ENCODE peak calls at places on chromosomes 13 and 19, in six cellular contexts. D, H, X, R, V and N are unnamed samples.

GRCh38 chr13:113787694-113788093 is 28.7 kb downstream of the TMEM255B start:
- DNase-seq in D (no peak), H (no peak), X (no peak), R (no peak), V (no peak), N (no peak)

GRCh38 chr13:93227280-93227905 is 786 bp downstream of the GPC6 start:
- DNase-seq in D (peak; percentile 86), H (peak; percentile 56), X (peak; percentile 68), R (no peak), V (peak; percentile 61), N (no peak)

GRCh38 chr19:34345934-34346333 is 19.1 kb upstream of the GPI start:
- DNase-seq in D (peak; percentile 40), H (peak; percentile 87), X (peak; percentile 86), R (peak; percentile 72), V (peak; percentile 81), N (no peak)

GRCh38 chr19:45097776-45098520 is 5.0 kb downstream of the PPP1R37 start:
- DNase-seq in D (no peak), H (peak; percentile 95), X (peak; percentile 77), R (no peak), V (peak; percentile 51), N (peak; percentile 87)

GRCh38 chr19:19026299-19026971 is 6.9 kb downstream of the SUGP2 start:
- DNase-seq in D (no peak), H (no peak), X (no peak), R (no peak), V (no peak), N (no peak)

GRCh38 chr19:43504426-43505185 is at the start of gene PHLDB3:
- DNase-seq in D (peak; percentile 1), H (no peak), X (peak; percentile 34), R (no peak), V (no peak), N (peak; percentile 88)

GRCh38 chr19:16714702-16715294 is 4.8 kb upstream of the NWD1 start:
- DNase-seq in D (peak; percentile 20), H (peak; percentile 69), X (peak; percentile 45), R (peak; percentile 36), V (no peak), N (no peak)

GRCh38 chr19:10566658-10567410 is 1.0 kb upstream of the KRI1 start:
- DNase-seq in D (no peak), H (no peak), X (no peak), R (peak; percentile 72), V (no peak), N (peak; percentile 84)

GRCh38 chr13:67392014-67392413 is 161.9 kb upstream of the PCDH9 start:
- DNase-seq in D (no peak), H (no peak), X (no peak), R (no peak), V (no peak), N (no peak)

GRCh38 chr13:100608906-100609305 is 20.3 kb upstream of the GGACT start:
- DNase-seq in D (no peak), H (no peak), X (no peak), R (no peak), V (no peak), N (no peak)

GRCh38 chr19:17420267-17420924 is 549 bp downstream of the MVB12A start:
- DNase-seq in D (no peak), H (peak; percentile 52), X (peak; percentile 54), R (no peak), V (no peak), N (peak; percentile 87)

GRCh38 chr19:10450191-10450852 is 30.0 kb downstream of the PDE4A start:
- DNase-seq in D (no peak), H (no peak), X (no peak), R (no peak), V (no peak), N (no peak)

GRCh38 chr19:3034194-3034844 is 5.2 kb upstream of the TLE2 start:
- DNase-seq in D (no peak), H (no peak), X (peak; percentile 30), R (no peak), V (no peak), N (no peak)

GRCh38 chr19:35213678-35214632 is 14.6 kb downstream of the FAM187B start:
- DNase-seq in D (peak; percentile 83), H (no peak), X (peak; percentile 77), R (peak; percentile 82), V (no peak), N (peak; percentile 84)

GRCh38 chr19:40620161-40620485 is 19.0 kb downstream of the LTBP4 start:
- DNase-seq in D (no peak), H (no peak), X (no peak), R (no peak), V (no peak), N (no peak)

GRCh38 chr13:29587645-29588044 is 7.8 kb downstream of the SLC7A1 start:
- DNase-seq in D (no peak), H (peak; percentile 40), X (no peak), R (no peak), V (no peak), N (peak; percentile 81)

GRCh38 chr19:31154021-31154420 is 195.2 kb downstream of the TSHZ3 start:
- DNase-seq in D (no peak), H (peak; percentile 65), X (no peak), R (no peak), V (no peak), N (no peak)

GRCh38 chr19:58572818-58573657 is at the start of gene MZF1:
- DNase-seq in D (no peak), H (peak; percentile 96), X (peak; percentile 100), R (peak; percentile 100), V (no peak), N (peak; percentile 100)

GRCh38 chr13:64397699-64398098 is 2832.4 kb downstream of the PCDH9 start:
- DNase-seq in D (no peak), H (no peak), X (no peak), R (no peak), V (no peak), N (no peak)

GRCh38 chr19:31350033-31350692 is 927 bp upstream of the TSHZ3 start:
- DNase-seq in D (no peak), H (peak; percentile 84), X (no peak), R (no peak), V (peak; percentile 28), N (peak; percentile 81)